ENCODE peak calls at places on chromosomes 3 and 15, in four cellular contexts. F is uterus, K is lung, S is brain microvascular endothelial cell. V is an unnamed sample.

GRCh38 chr3:64381369-64381768 is 156.1 kb upstream of the PRICKLE2 start:
- DNase-seq in K (no peak), S (no peak), F (no peak), V (no peak)

GRCh38 chr15:65867244-65867643 is 2.0 kb upstream of the RAB11A start:
- DNase-seq in K (no peak), F (no peak), S (no peak), V (no peak)

GRCh38 chr15:66066439-66066838 is 187.1 kb downstream of the MEGF11 start:
- DNase-seq in S (no peak), F (no peak), K (no peak), V (no peak)

GRCh38 chr3:179750720-179751328 is 98.0 kb downstream of the USP13 start:
- DNase-seq in F (no peak), K (no peak), S (peak), V (peak)

GRCh38 chr3:354433-354832 is 157.9 kb downstream of the CHL1 start:
- DNase-seq in S (peak), F (no peak), K (peak), V (no peak)

GRCh38 chr3:42732196-42732828 is 29.7 kb upstream of the HHATL start:
- DNase-seq in F (no peak), S (no peak), K (no peak), V (no peak)

GRCh38 chr15:79170256-79170664 is 79.7 kb upstream of the RASGRF1 start:
- DNase-seq in S (peak), F (no peak), K (no peak), V (peak)

GRCh38 chr15:67084561-67084960 is 19.2 kb downstream of the SMAD3 start:
- DNase-seq in F (no peak), S (no peak), K (no peak), V (no peak)

GRCh38 chr3:101146946-101147345 is 153.7 kb upstream of the ABI3BP start:
- DNase-seq in F (no peak), K (no peak), S (no peak), V (no peak)

GRCh38 chr3:45664558-45664957 is 24.6 kb upstream of the SACM1L start:
- DNase-seq in S (no peak), F (no peak), K (no peak), V (no peak)

GRCh38 chr15:90869601-90870353 is 1.4 kb downstream of the FURIN start:
- DNase-seq in K (peak), F (peak), S (peak), V (peak)

GRCh38 chr3:191476053-191476787 is 15.3 kb downstream of the PYDC2 start:
- DNase-seq in K (no peak), S (no peak), F (no peak), V (no peak)

GRCh38 chr3:87228316-87228715 is 1.2 kb downstream of the CHMP2B start:
- DNase-seq in F (no peak), S (no peak), K (no peak), V (no peak)

GRCh38 chr15:84804005-84804803 is 13.0 kb upstream of the ALPK3 start:
- DNase-seq in S (no peak), F (no peak), K (no peak), V (no peak)

GRCh38 chr15:62848631-62849050 is 193.9 kb upstream of the TPM1 start:
- DNase-seq in F (no peak), S (no peak), K (no peak), V (no peak)

GRCh38 chr15:66883322-66883911 is 181.4 kb downstream of the SMAD6 start:
- DNase-seq in K (peak), S (peak), F (peak), V (peak)

GRCh38 chr3:187999821-188000220 is 154.1 kb upstream of the LPP start:
- DNase-seq in F (no peak), S (no peak), K (no peak), V (no peak)

GRCh38 chr3:194886836-194887235 is 201.2 kb downstream of the FAM43A start:
- DNase-seq in K (no peak), S (no peak), F (no peak), V (no peak)

GRCh38 chr3:125589743-125590142 is 5.6 kb downstream of the OSBPL11 start:
- DNase-seq in K (no peak), F (no peak), S (no peak), V (no peak)

GRCh38 chr15:48962662-48963523 is 826 bp downstream of the SHC4 start:
- DNase-seq in K (no peak), F (peak), S (peak), V (no peak)

GRCh38 chr3:21779909-21780308 is 28.9 kb upstream of the ZNF385D start:
- DNase-seq in F (no peak), K (no peak), S (no peak), V (no peak)

GRCh38 chr3:82572721-82573120 is 811.3 kb upstream of the GBE1 start:
- DNase-seq in K (no peak), F (no peak), S (no peak), V (no peak)

GRCh38 chr3:111593666-111594065 is 1.5 kb downstream of the ZBED2 start:
- DNase-seq in S (no peak), K (no peak), F (no peak), V (no peak)

GRCh38 chr15:35393403-35393802 is 152.6 kb downstream of the DPH6 start:
- DNase-seq in F (no peak), S (no peak), K (no peak), V (peak)

GRCh38 chr15:96326551-96327154 is 3.8 kb upstream of the NR2F2 start:
- DNase-seq in F (peak), S (peak), K (no peak), V (no peak)

GRCh38 chr15:96325579-96326331 is 4.7 kb upstream of the NR2F2 start:
- DNase-seq in S (peak), F (no peak), K (no peak), V (no peak)

GRCh38 chr15:96324192-96324895 is 6.2 kb upstream of the NR2F2 start:
- DNase-seq in K (no peak), S (peak), F (peak), V (no peak)

GRCh38 chr15:96323250-96324162 is 7.0 kb upstream of the NR2F2 start:
- DNase-seq in K (no peak), F (no peak), S (no peak), V (no peak)

GRCh38 chr15:96324900-96325299 is 5.6 kb upstream of the NR2F2 start:
- DNase-seq in S (no peak), F (no peak), K (no peak), V (no peak)
- H3K4me3 ChIP-seq in S (peak), F (peak), K (no peak), V (peak)

GRCh38 chr3:65793495-65794200 is 245.1 kb downstream of the MAGI1 start:
- DNase-seq in K (no peak), S (no peak), F (no peak), V (no peak)
- H3K4me3 ChIP-seq in K (no peak), S (no peak), F (no peak), V (no peak)

GRCh38 chr15:88915354-88915753 is 2.2 kb upstream of the MFGE8 start:
- DNase-seq in S (no peak), K (no peak), F (no peak), V (no peak)

GRCh38 chr15:88912500-88912921 is 668 bp downstream of the MFGE8 start:
- DNase-seq in S (no peak), F (peak), K (no peak), V (no peak)

GRCh38 chr15:88913017-88913849 is at the start of gene MFGE8:
- DNase-seq in K (no peak), S (peak), F (peak), V (peak)

GRCh38 chr15:88911766-88912118 is 1.4 kb downstream of the MFGE8 start:
- DNase-seq in K (no peak), F (peak), S (no peak), V (no peak)

GRCh38 chr15:88913850-88914169 is 631 bp upstream of the MFGE8 start:
- DNase-seq in S (no peak), K (no peak), F (no peak), V (no peak)
- H3K4me3 ChIP-seq in S (peak), K (no peak), F (no peak), V (peak)

GRCh38 chr3:12371525-12372140 is 82.8 kb downstream of the PPARG start:
- DNase-seq in S (no peak), K (no peak), F (no peak), V (no peak)
- H3K4me3 ChIP-seq in S (no peak), K (no peak), F (no peak), V (no peak)

DNA sequence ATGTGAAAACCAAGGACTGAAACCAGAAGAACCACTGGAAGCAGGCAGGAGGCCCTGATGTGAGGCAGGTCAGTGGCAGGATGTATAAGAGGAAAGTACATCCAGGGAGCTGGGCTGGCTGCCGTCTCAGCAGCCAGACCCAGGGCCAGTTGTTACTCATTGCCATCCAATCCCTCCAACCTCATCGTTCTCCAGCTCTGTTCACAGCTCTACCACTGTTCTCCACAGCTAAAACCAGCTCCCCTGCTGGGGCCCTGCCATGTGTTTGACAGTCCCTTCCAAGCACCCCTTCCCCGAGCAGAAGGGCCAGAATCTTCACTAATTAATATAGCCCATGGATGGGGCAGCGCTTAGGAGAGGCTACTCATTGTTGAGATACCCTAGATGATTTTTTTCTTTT is 206.6 kb downstream of the MECOM start:
- DNase-seq in S (no peak), K (no peak), F (no peak), V (no peak)
- H3K4me3 ChIP-seq in S (no peak), K (no peak), F (no peak), V (no peak)

GRCh38 chr3:157078131-157078835 is 81.7 kb downstream of the CCNL1 start:
- DNase-seq in S (no peak), F (no peak), K (no peak), V (no peak)
- H3K4me3 ChIP-seq in S (no peak), F (no peak), K (no peak), V (no peak)

DNA sequence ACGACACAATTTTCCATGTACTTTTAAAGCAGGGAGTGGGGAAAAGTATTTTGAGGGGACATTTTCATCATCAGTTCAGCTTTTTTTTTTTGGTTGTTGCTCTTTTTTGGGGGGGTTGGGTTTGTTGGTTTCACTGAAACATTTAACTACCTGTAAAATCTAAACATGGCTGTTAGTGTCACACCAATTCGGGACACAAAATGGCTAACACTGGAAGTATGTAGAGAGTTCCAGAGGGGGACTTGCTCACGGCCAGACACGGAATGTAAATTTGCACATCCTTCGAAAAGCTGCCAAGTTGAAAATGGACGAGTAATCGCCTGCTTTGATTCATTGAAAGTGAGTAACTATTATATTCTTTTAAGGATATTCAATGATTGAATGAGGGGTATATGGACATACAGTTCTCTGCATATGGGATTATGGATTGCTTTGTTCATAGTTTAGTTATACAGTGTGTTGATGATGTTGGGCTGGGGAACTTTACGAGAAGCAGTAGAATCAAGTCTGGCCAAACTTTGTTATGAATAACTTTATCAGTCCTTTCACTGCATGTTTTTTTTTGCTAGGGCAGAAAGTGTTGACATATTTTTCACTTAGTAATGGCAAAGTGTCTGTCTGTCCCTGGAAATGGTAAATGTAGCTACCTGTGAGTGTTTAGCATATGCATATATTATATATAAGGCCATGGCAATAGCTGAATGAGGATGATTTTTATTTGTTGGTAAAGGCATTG is 31.5 kb downstream of the MBNL1 start:
- DNase-seq in F (no peak), K (no peak), S (no peak), V (no peak)
- H3K4me3 ChIP-seq in F (peak), K (no peak), S (no peak), V (no peak)

GRCh38 chr3:186097317-186097662 is 11.6 kb downstream of the ETV5 start:
- DNase-seq in F (no peak), S (no peak), K (no peak), V (no peak)
- H3K4me3 ChIP-seq in F (no peak), S (peak), K (no peak), V (peak)